ENCODE peak calls at places on chromosomes 11 and 22, in eight cellular contexts. T is activated naive CD8-positive, alpha-beta T cell treated with anti-CD3 and anti-CD28 coated beads, Interleukin-2, amount 50 U/mL, for 24 hours; E is HFFc6; V is upper lobe of right lung; L is T-cell; F is non-pigmented ciliary epithelial cell; Q is globus pallidus; K is kidney tubule cell. Z is an unnamed sample.

GRCh38 chr11:24155792-24156191 is 341.1 kb upstream of the LUZP2 start:
- DNase-seq in T (no peak), E (no peak), V (no peak), L (no peak), F (no peak), Q (no peak), K (no peak), Z (no peak)

GRCh38 chr11:57936050-57936418 is 87.6 kb upstream of the OR9Q1 start:
- DNase-seq in T (no peak), E (no peak), V (no peak), L (no peak), F (no peak), Q (no peak), K (no peak), Z (no peak)

GRCh38 chr11:71171576-71171975 is 80.8 kb downstream of the SHANK2 start:
- DNase-seq in T (no peak), E (no peak), V (no peak), L (no peak), F (no peak), Q (no peak), K (no peak), Z (no peak)

GRCh38 chr22:44088976-44089570 is 65.0 kb downstream of the PARVB start:
- DNase-seq in T (no peak), E (peak; percentile 2), V (peak; percentile 70), L (no peak), F (peak; percentile 17), Q (peak; percentile 27), K (peak; percentile 22), Z (peak; percentile 33)

GRCh38 chr11:89267660-89268302 is 90.1 kb downstream of the TYR start:
- DNase-seq in T (no peak), E (no peak), V (no peak), L (no peak), F (no peak), Q (no peak), K (no peak), Z (no peak)

GRCh38 chr11:78784321-78785061 is 209.8 kb upstream of the NARS2 start:
- DNase-seq in T (no peak), E (peak; percentile 89), V (no peak), L (no peak), F (no peak), Q (no peak), K (peak; percentile 47), Z (peak; percentile 26)

GRCh38 chr11:76152741-76153608 is 53.3 kb downstream of the WNT11 start:
- DNase-seq in T (no peak), E (no peak), V (no peak), L (no peak), F (no peak), Q (no peak), K (no peak), Z (no peak)

GRCh38 chr11:90124946-90125345 is 9.5 kb upstream of the NAALAD2 start:
- DNase-seq in T (no peak), E (no peak), V (no peak), L (no peak), F (no peak), Q (no peak), K (no peak), Z (no peak)

GRCh38 chr11:33478111-33478573 is 221.0 kb downstream of the HIPK3 start:
- DNase-seq in T (no peak), E (no peak), V (no peak), L (no peak), F (no peak), Q (no peak), K (no peak), Z (no peak)

GRCh38 chr11:114058026-114058706 is 1.3 kb upstream of the ZBTB16 start:
- DNase-seq in T (no peak), E (no peak), V (peak; percentile 82), L (no peak), F (no peak), Q (no peak), K (peak; percentile 30), Z (no peak)

Z was measured in astrocyte of the cerebellum.